ENCODE peak calls at places on chromosomes 6 and 20, in eight cellular contexts. Y is T-helper 2 cell, O is NCI-H1417, P is SW 1271, J is MM.1S, L is left ventricle myocardium superior, E is BE2C, X is breast epithelium. T is an unnamed sample.

GRCh38 chr6:107666084-107666981 is 157.8 kb downstream of the SCML4 start:
- DNase-seq in J (no peak), Y (no peak), P (no peak), X (no peak), L (no peak), E (no peak), O (peak; percentile 81), T (no peak)

GRCh38 chr6:21836772-21837460 is 243.4 kb downstream of the SOX4 start:
- DNase-seq in E (peak; percentile 26), J (no peak), X (no peak), L (no peak), O (no peak), P (no peak), Y (no peak), T (no peak)

GRCh38 chr6:13354331-13355042 is 26.1 kb upstream of the TBC1D7 start:
- DNase-seq in E (no peak), L (no peak), X (no peak), P (no peak), O (no peak), J (no peak), Y (no peak), T (no peak)

GRCh38 chr20:40945754-40946451 is 82.7 kb upstream of the TOP1 start:
- DNase-seq in J (no peak), P (no peak), Y (no peak), O (peak; percentile 41), X (peak; percentile 60), L (peak; percentile 46), E (peak; percentile 69), T (no peak)

GRCh38 chr6:105972440-105972839 is 113.7 kb upstream of the PRDM1 start:
- DNase-seq in L (no peak), O (no peak), P (no peak), J (no peak), X (no peak), Y (no peak), E (no peak), T (no peak)

GRCh38 chr6:84575264-84575663 is 189.1 kb downstream of the TBX18 start:
- DNase-seq in X (no peak), O (no peak), Y (no peak), P (no peak), E (no peak), L (no peak), J (peak; percentile 82), T (no peak)

GRCh38 chr6:129730477-129731165 is 20.6 kb upstream of the ARHGAP18 start:
- DNase-seq in L (no peak), E (no peak), X (no peak), Y (no peak), J (peak; percentile 76), P (no peak), O (peak; percentile 26), T (no peak)

GRCh38 chr20:22506827-22507226 is 77.5 kb downstream of the FOXA2 start:
- DNase-seq in P (no peak), J (no peak), L (no peak), X (no peak), E (no peak), Y (no peak), O (no peak), T (no peak)

GRCh38 chr6:133646021-133646682 is 242.8 kb upstream of the TCF21 start:
- DNase-seq in P (peak; percentile 0), Y (no peak), X (no peak), E (no peak), J (no peak), L (no peak), O (no peak), T (no peak)

GRCh38 chr6:2165216-2165725 is 80.1 kb downstream of the GMDS start:
- DNase-seq in E (no peak), L (no peak), J (no peak), O (no peak), X (no peak), P (no peak), Y (no peak), T (no peak)

GRCh38 chr20:366042-366718 is 14.4 kb upstream of the TRIB3 start:
- DNase-seq in L (no peak), J (no peak), E (no peak), Y (no peak), O (no peak), X (no peak), P (no peak), T (no peak)

GRCh38 chr20:37816003-37816402 is 86.9 kb upstream of the VSTM2L start:
- DNase-seq in X (no peak), L (no peak), Y (no peak), E (no peak), J (no peak), O (peak; percentile 36), P (no peak), T (no peak)

GRCh38 chr6:11769244-11769643 is 9.4 kb downstream of the ADTRP start:
- DNase-seq in O (no peak), Y (no peak), J (no peak), P (no peak), L (no peak), E (no peak), X (no peak), T (no peak)

GRCh38 chr6:13286185-13286584 is 42.2 kb downstream of the TBC1D7 start:
- DNase-seq in P (no peak), J (no peak), L (no peak), Y (no peak), E (no peak), X (no peak), O (no peak), T (no peak)

GRCh38 chr6:6696867-6697531 is 108.5 kb downstream of the LY86 start:
- DNase-seq in J (no peak), O (peak; percentile 48), X (no peak), Y (no peak), L (peak; percentile 75), E (peak; percentile 70), P (no peak), T (no peak)

GRCh38 chr6:170085475-170086401 is 205.1 kb downstream of the DLL1 start:
- DNase-seq in O (no peak), L (no peak), Y (no peak), X (no peak), E (no peak), P (no peak), J (no peak), T (no peak)

GRCh38 chr20:20837574-20838021 is 125.2 kb upstream of the RALGAPA2 start:
- DNase-seq in O (peak; percentile 35), J (peak; percentile 32), Y (no peak), L (peak; percentile 63), E (peak; percentile 56), P (no peak), X (no peak), T (peak; percentile 5)

GRCh38 chr6:41596807-41597206 is 41.5 kb upstream of the MDFI start:
- DNase-seq in L (peak; percentile 9), O (no peak), P (no peak), J (no peak), X (no peak), E (no peak), Y (no peak), T (no peak)

GRCh38 chr20:956330-956951 is 40.3 kb upstream of the ANGPT4 start:
- DNase-seq in L (peak; percentile 79), P (no peak), J (peak; percentile 57), O (peak; percentile 47), E (peak; percentile 62), Y (peak; percentile 47), X (peak; percentile 43), T (peak; percentile 63)

GRCh38 chr6:82908661-82909060 is 157.0 kb downstream of the UBE3D start:
- DNase-seq in L (no peak), E (no peak), O (no peak), X (no peak), P (no peak), J (no peak), Y (no peak), T (no peak)